ENCODE peak calls at places on chromosome 2, in six cellular contexts. W is WTC11, L is endothelial cell of umbilical vein, D is A549, U is HepG2, C is H1. J is an unnamed sample.

GRCh38 chr2:66696374-66696773 is 261.4 kb downstream of the MEIS1 start:
- DNase-seq in W (no peak), L (no peak), C (no peak), D (no peak), U (no peak), J (no peak)

GRCh38 chr2:33443272-33443829 is 33.1 kb upstream of the RASGRP3 start:
- DNase-seq in D (no peak), W (no peak), C (no peak), L (no peak), U (no peak), J (no peak)

GRCh38 chr2:46909771-46910419 is 5.7 kb downstream of the MCFD2 start:
- DNase-seq in L (peak; percentile 50), D (peak; percentile 75), C (no peak), U (peak; percentile 52), W (no peak), J (no peak)

GRCh38 chr2:236833501-236834186 is 252.0 kb upstream of the COPS8 start:
- DNase-seq in L (peak; percentile 95), C (no peak), D (no peak), U (no peak), W (no peak), J (no peak)

GRCh38 chr2:222257645-222258044 is 41.2 kb downstream of the PAX3 start:
- DNase-seq in U (no peak), W (no peak), D (no peak), C (no peak), L (no peak), J (no peak)

GRCh38 chr2:124315221-124315880 is 290.3 kb downstream of the CNTNAP5 start:
- DNase-seq in L (no peak), U (no peak), D (no peak), W (no peak), C (no peak), J (no peak)

GRCh38 chr2:83862636-83863035 is 596.4 kb downstream of the SUCLG1 start:
- DNase-seq in L (no peak), C (no peak), W (no peak), D (no peak), U (no peak), J (no peak)

GRCh38 chr2:229129738-229130371 is 141.2 kb downstream of the PID1 start:
- DNase-seq in L (no peak), D (no peak), W (no peak), U (no peak), C (no peak), J (no peak)

GRCh38 chr2:240936106-240936505 is 30.0 kb downstream of the CROCC2 start:
- DNase-seq in W (no peak), C (no peak), U (no peak), L (no peak), D (no peak), J (no peak)

DNA sequence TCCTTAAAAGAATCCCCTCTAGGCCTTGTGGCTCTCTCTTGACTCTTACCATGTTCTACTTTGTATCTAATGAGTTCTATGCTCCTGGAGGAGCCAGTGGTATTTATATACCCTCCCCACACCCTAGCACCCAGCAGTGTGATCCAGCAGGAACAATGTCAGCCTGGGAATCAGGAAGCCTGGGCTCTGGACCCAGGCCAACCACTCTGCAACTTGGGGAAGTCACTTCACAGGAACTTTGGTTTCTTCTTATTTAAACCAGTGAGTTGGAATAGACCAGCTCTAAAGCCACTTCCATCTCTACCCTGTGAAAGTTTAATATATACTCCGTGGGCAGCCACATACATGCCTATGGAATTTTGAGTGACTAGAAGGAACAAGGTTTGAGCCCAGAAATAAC is 11.6 kb upstream of the SPTBN1 start:
- DNase-seq in L (peak; percentile 32), C (no peak), D (no peak), W (no peak), U (no peak), J (no peak)
- TF ChIP-seq JUN in L (no peak), C (no peak), D (no peak), W (no peak), U (no peak), J (no peak)

GRCh38 chr2:61255580-61256437 is 93.8 kb downstream of the C2orf74 start:
- DNase-seq in D (no peak), W (no peak), L (peak; percentile 86), U (peak; percentile 64), C (no peak), J (peak; percentile 30)
- TF ChIP-seq JUN in D (no peak), W (no peak), L (peak; percentile 91), U (no peak), C (no peak), J (no peak)

GRCh38 chr2:48734576-48735303 is 20.8 kb downstream of the LHCGR start:
- DNase-seq in W (no peak), C (no peak), D (no peak), U (no peak), L (no peak), J (no peak)
- TF ChIP-seq JUN in W (no peak), C (no peak), D (no peak), U (no peak), L (no peak), J (no peak)

DNA sequence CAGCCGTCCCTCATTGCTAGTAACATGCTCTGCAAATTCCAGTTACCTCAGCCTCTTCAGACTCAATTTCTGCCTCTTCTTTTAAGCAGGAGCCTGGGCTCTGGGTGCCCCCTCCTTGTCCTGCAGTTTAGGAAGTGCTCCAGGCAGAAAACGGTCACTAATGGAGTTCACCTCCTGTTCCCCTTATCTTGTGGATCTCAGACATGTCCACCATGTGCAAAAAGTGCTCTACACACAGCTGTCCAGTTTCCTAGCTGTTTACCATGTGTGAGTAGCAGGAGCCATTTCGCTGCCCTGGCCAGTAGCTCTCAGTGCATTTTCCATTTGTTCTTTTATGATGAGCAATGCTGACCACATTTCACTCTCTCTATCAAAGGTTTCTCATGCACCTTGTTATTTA is 4.9 kb downstream of the SH3YL1 start:
- DNase-seq in C (no peak), W (no peak), D (no peak), U (no peak), L (no peak), J (no peak)
- TF ChIP-seq JUN in C (no peak), W (no peak), D (no peak), U (no peak), L (no peak), J (no peak)

GRCh38 chr2:197399887-197400540 is 34.8 kb downstream of the SF3B1 start:
- DNase-seq in D (no peak), L (no peak), C (no peak), U (no peak), W (no peak), J (no peak)
- TF ChIP-seq JUN in D (no peak), L (no peak), C (no peak), U (no peak), W (no peak), J (no peak)

GRCh38 chr2:64731306-64731654 is 77.6 kb upstream of the SERTAD2 start:
- DNase-seq in L (no peak), W (no peak), D (no peak), U (no peak), C (no peak), J (no peak)
- TF ChIP-seq JUN in L (no peak), W (no peak), D (no peak), U (no peak), C (no peak), J (no peak)

GRCh38 chr2:152483276-152483996 is 148.5 kb downstream of the FMNL2 start:
- DNase-seq in C (no peak), L (no peak), W (no peak), U (no peak), D (no peak), J (no peak)

GRCh38 chr2:152480870-152481269 is 145.9 kb downstream of the FMNL2 start:
- DNase-seq in D (no peak), U (no peak), C (no peak), W (no peak), L (no peak), J (no peak)

GRCh38 chr2:152486048-152486736 is 151.2 kb downstream of the FMNL2 start:
- DNase-seq in W (no peak), C (no peak), D (no peak), U (peak; percentile 99), L (peak; percentile 58), J (no peak)

GRCh38 chr2:152477347-152478092 is 142.5 kb downstream of the FMNL2 start:
- DNase-seq in D (no peak), L (no peak), W (no peak), C (peak; percentile 11), U (no peak), J (no peak)

GRCh38 chr2:152481881-152482280 is 146.9 kb downstream of the FMNL2 start:
- DNase-seq in D (no peak), W (no peak), U (peak; percentile 88), C (no peak), L (no peak), J (no peak)
- TF ChIP-seq JUN in D (no peak), W (no peak), U (no peak), C (no peak), L (no peak), J (no peak)

DNA sequence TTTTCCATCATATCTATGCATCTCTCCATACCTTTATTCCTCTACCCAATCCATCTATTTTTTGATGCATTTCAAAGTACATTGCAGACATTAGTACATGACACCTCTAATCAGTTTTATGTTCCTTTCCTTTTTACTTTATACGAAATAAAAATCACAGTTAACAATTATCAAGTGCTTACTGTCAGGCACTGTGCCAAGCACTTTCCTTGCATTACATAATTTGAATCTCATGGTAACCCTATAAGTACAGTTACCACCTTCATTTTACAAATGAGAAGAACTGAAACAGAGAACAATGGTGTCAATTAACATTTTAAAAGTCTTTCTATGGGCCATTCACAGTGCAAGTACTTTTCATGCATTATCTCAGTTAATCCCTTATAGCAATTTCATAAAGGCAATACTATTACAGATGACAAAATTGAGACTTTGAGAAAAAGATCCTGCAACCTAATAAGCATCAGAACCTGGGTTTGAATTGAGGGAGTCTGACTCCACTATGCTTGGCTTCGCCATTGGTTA is 544.4 kb upstream of the TNP1 start:
- DNase-seq in U (no peak), W (no peak), D (no peak), C (no peak), L (no peak), J (no peak)
- TF ChIP-seq JUN in U (no peak), W (no peak), D (no peak), C (no peak), L (no peak), J (no peak)